ENCODE peak calls at places on chromosomes 1 and 21, in five cellular contexts. E is HepG2, B is GM12878, U is K562, Y is H1. Z is an unnamed sample.

GRCh38 chr1:184520343-184520742 is 133.5 kb downstream of the C1orf21 start:
- DNase-seq in U (no peak), Y (no peak), E (no peak), B (no peak), Z (no peak)

GRCh38 chr1:101203812-101204540 is 32.8 kb upstream of the S1PR1 start:
- DNase-seq in E (no peak), B (no peak), U (no peak), Y (no peak), Z (no peak)

GRCh38 chr1:183185941-183186490 is at the start of gene LAMC2:
- DNase-seq in B (no peak), E (no peak), U (no peak), Y (peak), Z (no peak)

GRCh38 chr1:12475947-12476346 is 142.1 kb downstream of the DHRS3 start:
- DNase-seq in E (peak), U (no peak), B (no peak), Y (no peak), Z (no peak)

GRCh38 chr1:85654066-85654782 is 54.0 kb downstream of the ZNHIT6 start:
- DNase-seq in E (peak), U (no peak), Y (no peak), B (no peak), Z (no peak)

GRCh38 chr1:240031009-240031408 is 60.7 kb upstream of the FMN2 start:
- DNase-seq in Y (no peak), B (no peak), U (no peak), E (peak), Z (no peak)

GRCh38 chr1:233097546-233098254 is 147.3 kb downstream of the NTPCR start:
- DNase-seq in B (no peak), E (no peak), Y (no peak), U (no peak), Z (no peak)

GRCh38 chr1:16115468-16116363 is 40.2 kb downstream of the EPHA2 start:
- DNase-seq in E (no peak), B (no peak), Y (peak), U (peak), Z (no peak)

GRCh38 chr1:238950786-238951185 is 435.6 kb upstream of the CHRM3 start:
- DNase-seq in E (no peak), Y (no peak), B (no peak), U (no peak), Z (no peak)

GRCh38 chr1:72690871-72691270 is 408.5 kb upstream of the NEGR1 start:
- DNase-seq in E (no peak), Y (no peak), U (no peak), B (no peak), Z (no peak)

GRCh38 chr1:241990040-241990439 is 8.9 kb downstream of the MAP1LC3C start:
- DNase-seq in B (no peak), Y (no peak), E (no peak), U (peak), Z (no peak)

GRCh38 chr21:26795866-26796329 is 49.3 kb downstream of the ADAMTS1 start:
- DNase-seq in U (no peak), E (no peak), Y (no peak), B (no peak), Z (no peak)

GRCh38 chr1:173444757-173445156 is 32.4 kb upstream of the PRDX6 start:
- DNase-seq in Y (no peak), E (no peak), U (no peak), B (no peak), Z (no peak)

GRCh38 chr1:22107126-22107525 is 35.8 kb downstream of the WNT4 start:
- DNase-seq in B (no peak), Y (no peak), E (no peak), U (no peak), Z (no peak)

GRCh38 chr21:33968998-33969353 is 53.4 kb upstream of the ATP5PO start:
- DNase-seq in U (no peak), Y (no peak), B (no peak), E (no peak), Z (no peak)

GRCh38 chr1:42748461-42749410 is 8.7 kb upstream of the CLDN19 start:
- DNase-seq in Y (no peak), B (no peak), U (no peak), E (no peak), Z (no peak)

GRCh38 chr1:18712254-18712605 is 81.6 kb downstream of the PAX7 start:
- DNase-seq in U (no peak), E (no peak), B (no peak), Y (no peak), Z (no peak)

GRCh38 chr1:15195420-15196052 is 42.0 kb downstream of the TMEM51 start:
- DNase-seq in Y (no peak), B (no peak), U (no peak), E (no peak), Z (no peak)

GRCh38 chr1:43134640-43135039 is 37.5 kb downstream of the EBNA1BP2 start:
- DNase-seq in U (no peak), E (no peak), B (no peak), Y (no peak), Z (no peak)

GRCh38 chr1:3910769-3911520 is 10.9 kb upstream of the C1orf174 start:
- DNase-seq in U (peak), Y (peak), B (no peak), E (peak), Z (peak)

GRCh38 chr1:85311818-85312217 is 35.4 kb upstream of the BCL10 start:
- DNase-seq in U (no peak), E (no peak), B (no peak), Y (no peak), Z (no peak)

GRCh38 chr1:20486457-20487235 is 636 bp upstream of the CAMK2N1 start:
- DNase-seq in U (peak), Y (no peak), B (no peak), E (peak), Z (no peak)

GRCh38 chr21:42118121-42118795 is 47.1 kb downstream of the UMODL1 start:
- DNase-seq in Y (no peak), B (no peak), U (no peak), E (no peak), Z (no peak)

DNA sequence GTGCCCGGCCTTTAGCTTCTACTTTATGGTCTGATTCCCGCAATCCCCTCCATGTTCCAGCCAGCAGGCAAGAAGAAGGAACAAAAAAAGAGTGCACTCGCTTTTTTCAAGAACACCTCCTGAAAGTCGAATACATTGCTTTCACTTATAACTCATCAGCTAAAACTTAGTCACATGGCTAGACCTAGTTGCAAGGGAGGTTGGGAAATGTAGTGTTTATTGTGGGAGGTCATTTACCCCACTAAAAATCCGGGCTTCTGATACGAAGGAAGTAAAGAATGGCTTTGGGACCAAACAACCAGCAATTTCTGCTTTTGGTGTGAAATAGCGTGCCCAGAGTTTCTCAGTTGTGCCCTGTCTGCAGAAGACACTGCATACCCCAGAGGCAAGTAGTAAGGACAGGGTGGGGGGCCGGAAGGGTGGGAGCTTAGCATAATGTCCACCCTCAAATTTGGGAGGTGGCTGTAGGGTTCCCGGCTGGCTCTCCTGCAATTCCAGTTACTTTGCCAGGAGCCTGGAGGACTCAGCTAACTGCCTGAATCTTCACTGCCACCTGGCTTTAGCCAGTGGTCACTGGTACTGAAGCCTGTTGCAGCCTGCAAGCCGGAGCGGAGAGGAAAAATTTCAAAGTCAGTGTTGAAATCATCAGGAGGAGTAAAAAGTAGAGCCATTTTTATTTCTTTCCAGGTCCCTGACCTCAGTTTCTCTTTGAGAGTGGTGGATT is 57.7 kb upstream of the F3 start:
- DNase-seq in B (no peak), Y (no peak), U (no peak), E (peak), Z (no peak)
- TF ChIP-seq TAF1 in B (no peak), Y (no peak), U (no peak), E (no peak), Z (no peak)

GRCh38 chr1:203328714-203329122 is 22.2 kb downstream of the FMOD start:
- DNase-seq in B (no peak), Y (no peak), E (peak), U (peak), Z (no peak)

GRCh38 chr1:203326830-203327683 is 21.7 kb downstream of the BTG2 start:
- DNase-seq in Y (no peak), E (peak), B (peak), U (peak), Z (peak)

GRCh38 chr1:203325418-203326091 is 20.2 kb downstream of the BTG2 start:
- DNase-seq in B (no peak), E (no peak), Y (no peak), U (no peak), Z (no peak)

GRCh38 chr1:203325004-203325417 is 19.7 kb downstream of the BTG2 start:
- DNase-seq in B (peak), U (no peak), Y (no peak), E (no peak), Z (no peak)

DNA sequence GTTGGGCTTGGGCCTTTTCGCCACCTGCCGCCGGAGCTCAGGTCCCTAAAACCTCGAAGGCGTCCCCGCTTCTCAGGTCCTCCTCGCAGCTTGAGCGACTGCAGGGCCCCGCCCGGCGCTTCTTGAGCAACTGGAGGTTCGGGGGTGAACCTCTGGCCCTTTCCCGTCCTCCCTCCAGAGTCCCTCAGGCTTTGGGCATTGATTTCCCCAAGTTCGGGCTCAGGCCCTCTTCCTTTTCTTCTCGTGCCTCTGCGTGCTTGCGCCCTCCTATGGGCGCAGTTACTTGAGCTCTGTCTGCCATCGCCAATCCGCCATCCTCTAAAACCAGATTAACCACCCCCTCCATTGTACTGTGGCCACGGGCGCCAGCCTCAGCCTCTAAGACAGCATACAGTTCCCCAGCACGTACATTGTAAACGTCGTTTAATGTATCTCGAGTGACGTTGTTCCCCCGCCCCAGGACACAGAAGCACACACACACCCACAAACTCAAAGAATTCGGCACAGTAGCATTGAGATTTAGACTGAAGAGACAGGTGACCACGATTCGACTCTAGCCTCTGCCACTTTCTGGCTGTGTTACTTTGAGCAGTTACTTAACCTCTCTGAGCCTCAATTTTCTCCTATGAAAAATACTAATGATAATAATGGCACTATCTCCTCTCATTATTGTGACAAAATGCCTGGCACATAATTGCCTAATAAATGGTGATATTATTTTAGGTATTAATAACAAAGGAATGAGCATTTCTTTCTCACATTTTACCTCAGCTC is 22.6 kb downstream of the BTG2 start:
- DNase-seq in B (no peak), U (peak), E (no peak), Y (no peak), Z (peak)
- TF ChIP-seq POLR2AphosphoS5 in B (no peak), U (no peak), E (no peak), Y (peak), Z (no peak)

DNA sequence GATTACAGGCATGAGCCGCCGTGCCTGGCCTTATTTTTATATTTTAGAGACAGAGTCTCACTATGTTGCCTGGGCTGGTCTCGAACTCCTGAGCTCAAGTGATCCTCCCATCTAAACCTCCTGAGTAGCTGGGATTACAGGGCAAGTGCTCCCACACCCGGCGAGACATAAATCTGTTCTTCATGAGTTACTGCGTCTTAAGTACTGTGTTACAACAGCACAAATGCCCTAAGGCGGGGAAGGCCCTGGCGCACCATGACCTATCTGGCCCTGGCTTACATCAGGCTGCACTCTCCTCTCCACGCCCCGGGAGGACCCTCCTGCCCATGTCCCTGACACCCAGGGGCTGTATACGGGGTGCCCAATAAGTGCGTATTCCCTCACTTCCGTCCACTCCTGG is 4.3 kb downstream of the GPR153 start:
- DNase-seq in E (no peak), B (no peak), U (no peak), Y (no peak), Z (no peak)
- TF ChIP-seq TAF1 in E (no peak), B (no peak), U (no peak), Y (no peak), Z (no peak)

GRCh38 chr1:164704954-164705353 is 146.0 kb downstream of the PBX1 start:
- DNase-seq in Y (no peak), E (no peak), U (no peak), B (no peak), Z (no peak)
- TF ChIP-seq POLR2AphosphoS5 in Y (no peak), E (no peak), U (no peak), B (no peak), Z (no peak)

DNA sequence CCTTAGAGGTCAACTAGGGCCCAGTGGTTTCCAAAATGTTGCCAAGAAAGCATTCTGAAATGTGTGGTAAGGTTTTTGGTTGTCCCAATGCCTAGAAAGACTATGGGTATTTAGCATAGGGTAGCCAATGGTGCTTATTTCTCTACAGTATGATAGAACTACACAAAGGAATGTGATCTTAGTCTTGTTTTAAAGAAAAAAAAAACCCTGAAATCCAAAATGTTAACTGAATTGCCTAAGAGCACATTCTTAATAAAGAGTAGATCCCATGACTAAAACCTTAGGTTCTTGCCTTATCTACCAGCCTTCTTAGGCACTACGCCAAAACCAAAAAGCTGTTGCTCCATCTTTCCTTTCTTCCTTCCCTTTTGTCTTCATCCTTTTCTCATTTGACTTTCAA is 428.2 kb downstream of the MRPL39 start:
- DNase-seq in B (no peak), Y (no peak), U (no peak), E (no peak), Z (no peak)
- TF ChIP-seq TAF1 in B (no peak), Y (no peak), U (no peak), E (no peak), Z (no peak)

DNA sequence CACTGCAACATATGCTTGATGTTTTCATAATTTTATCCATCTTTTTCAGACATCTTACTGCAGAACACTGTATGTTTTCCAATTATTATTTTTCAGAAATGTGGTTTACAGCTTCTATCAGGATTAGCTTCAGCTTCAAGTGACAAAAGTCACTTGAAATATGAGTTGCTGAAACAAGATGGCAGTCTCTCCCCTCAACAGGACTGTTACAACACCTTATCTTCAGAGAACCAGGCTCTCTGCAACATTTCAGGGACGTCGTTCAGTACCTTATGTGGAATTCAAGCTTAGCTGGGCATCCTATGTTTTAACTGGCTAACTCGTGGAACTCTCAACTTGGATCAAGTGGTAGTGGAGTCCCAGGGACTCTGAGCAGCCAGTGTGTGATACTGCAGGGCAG is 2.0 kb upstream of the UBE2G2 start:
- DNase-seq in B (no peak), Y (no peak), U (no peak), E (no peak), Z (no peak)
- TF ChIP-seq POLR2AphosphoS5 in B (no peak), Y (no peak), U (no peak), E (peak), Z (peak)

GRCh38 chr21:44304846-44305245 is 5.0 kb downstream of the PFKL start:
- DNase-seq in E (peak), U (peak), B (no peak), Y (no peak), Z (peak)
- TF ChIP-seq TAF1 in E (no peak), U (no peak), B (no peak), Y (no peak), Z (no peak)

Z was measured in GM12891.